ENCODE peak calls at places on chromosomes 12 and 14, in seven cellular contexts. One of them, this sample, is unnamed.

GRCh38 chr12:75722714-75723200 is 211.3 kb upstream of the KRR1 start:
- DNase-seq in Peyer's patch: no peak
- DNase-seq in transverse colon: peak; percentile 31
- DNase-seq in GM12878: peak; percentile 28
- DNase-seq in body of pancreas: peak; percentile 29
- DNase-seq in tibial nerve: peak; percentile 18
- DNase-seq in testis: peak; percentile 76
- DNase-seq in this sample: no peak

GRCh38 chr12:42140901-42141300 is 3.8 kb downstream of the GXYLT1 start:
- DNase-seq in Peyer's patch: no peak
- DNase-seq in transverse colon: no peak
- DNase-seq in GM12878: no peak
- DNase-seq in body of pancreas: no peak
- DNase-seq in tibial nerve: no peak
- DNase-seq in testis: peak; percentile 45
- DNase-seq in this sample: no peak

GRCh38 chr14:58638231-58639205 is 756 bp downstream of the DACT1 start:
- DNase-seq in Peyer's patch: no peak
- DNase-seq in transverse colon: peak; percentile 15
- DNase-seq in GM12878: no peak
- DNase-seq in body of pancreas: peak; percentile 18
- DNase-seq in tibial nerve: no peak
- DNase-seq in testis: peak; percentile 38
- DNase-seq in this sample: no peak

GRCh38 chr12:79925492-79925891 is 9.4 kb downstream of the PPP1R12A start:
- DNase-seq in Peyer's patch: no peak
- DNase-seq in transverse colon: no peak
- DNase-seq in GM12878: no peak
- DNase-seq in body of pancreas: no peak
- DNase-seq in tibial nerve: no peak
- DNase-seq in testis: no peak
- DNase-seq in this sample: no peak

GRCh38 chr12:83042441-83043215 is 355.9 kb downstream of the TMTC2 start:
- DNase-seq in Peyer's patch: no peak
- DNase-seq in transverse colon: no peak
- DNase-seq in GM12878: no peak
- DNase-seq in body of pancreas: peak; percentile 13
- DNase-seq in tibial nerve: no peak
- DNase-seq in testis: no peak
- DNase-seq in this sample: no peak

GRCh38 chr12:129966086-129966640 is 62.3 kb upstream of the TMEM132D start:
- DNase-seq in Peyer's patch: no peak
- DNase-seq in transverse colon: no peak
- DNase-seq in GM12878: no peak
- DNase-seq in body of pancreas: no peak
- DNase-seq in tibial nerve: no peak
- DNase-seq in testis: no peak
- DNase-seq in this sample: no peak

GRCh38 chr12:65510584-65511050 is 232.1 kb downstream of the MSRB3 start:
- DNase-seq in Peyer's patch: no peak
- DNase-seq in transverse colon: peak; percentile 30
- DNase-seq in GM12878: no peak
- DNase-seq in body of pancreas: peak; percentile 67
- DNase-seq in tibial nerve: peak; percentile 23
- DNase-seq in testis: peak; percentile 21
- DNase-seq in this sample: no peak

GRCh38 chr12:1104088-1104800 is 113.2 kb downstream of the ERC1 start:
- DNase-seq in Peyer's patch: no peak
- DNase-seq in transverse colon: no peak
- DNase-seq in GM12878: no peak
- DNase-seq in body of pancreas: no peak
- DNase-seq in tibial nerve: no peak
- DNase-seq in testis: no peak
- DNase-seq in this sample: no peak

GRCh38 chr12:51475543-51475942 is 50.9 kb downstream of the SLC4A8 start:
- DNase-seq in Peyer's patch: no peak
- DNase-seq in transverse colon: no peak
- DNase-seq in GM12878: no peak
- DNase-seq in body of pancreas: peak; percentile 14
- DNase-seq in tibial nerve: no peak
- DNase-seq in testis: no peak
- DNase-seq in this sample: no peak

GRCh38 chr12:54390668-54391551 is 6.4 kb upstream of the ZNF385A start:
- DNase-seq in Peyer's patch: peak; percentile 83
- DNase-seq in transverse colon: peak; percentile 69
- DNase-seq in GM12878: no peak
- DNase-seq in body of pancreas: peak; percentile 31
- DNase-seq in tibial nerve: no peak
- DNase-seq in testis: peak; percentile 54
- DNase-seq in this sample: no peak

GRCh38 chr14:72783741-72784140 is 110.2 kb downstream of the DPF3 start:
- DNase-seq in Peyer's patch: no peak
- DNase-seq in transverse colon: no peak
- DNase-seq in GM12878: no peak
- DNase-seq in body of pancreas: no peak
- DNase-seq in tibial nerve: no peak
- DNase-seq in testis: no peak
- DNase-seq in this sample: no peak

GRCh38 chr12:109460538-109460937 is 16.6 kb downstream of the KCTD10 start:
- DNase-seq in Peyer's patch: no peak
- DNase-seq in transverse colon: no peak
- DNase-seq in GM12878: no peak
- DNase-seq in body of pancreas: no peak
- DNase-seq in tibial nerve: no peak
- DNase-seq in testis: no peak
- DNase-seq in this sample: no peak

GRCh38 chr14:63875311-63875710 is 22.5 kb downstream of the SYNE2 start:
- DNase-seq in Peyer's patch: no peak
- DNase-seq in transverse colon: no peak
- DNase-seq in GM12878: no peak
- DNase-seq in body of pancreas: no peak
- DNase-seq in tibial nerve: no peak
- DNase-seq in testis: no peak
- DNase-seq in this sample: no peak

GRCh38 chr12:50955697-50956096 is 3.4 kb downstream of the HIGD1C start:
- DNase-seq in Peyer's patch: no peak
- DNase-seq in transverse colon: no peak
- DNase-seq in GM12878: no peak
- DNase-seq in body of pancreas: no peak
- DNase-seq in tibial nerve: no peak
- DNase-seq in testis: no peak
- DNase-seq in this sample: no peak

DNA sequence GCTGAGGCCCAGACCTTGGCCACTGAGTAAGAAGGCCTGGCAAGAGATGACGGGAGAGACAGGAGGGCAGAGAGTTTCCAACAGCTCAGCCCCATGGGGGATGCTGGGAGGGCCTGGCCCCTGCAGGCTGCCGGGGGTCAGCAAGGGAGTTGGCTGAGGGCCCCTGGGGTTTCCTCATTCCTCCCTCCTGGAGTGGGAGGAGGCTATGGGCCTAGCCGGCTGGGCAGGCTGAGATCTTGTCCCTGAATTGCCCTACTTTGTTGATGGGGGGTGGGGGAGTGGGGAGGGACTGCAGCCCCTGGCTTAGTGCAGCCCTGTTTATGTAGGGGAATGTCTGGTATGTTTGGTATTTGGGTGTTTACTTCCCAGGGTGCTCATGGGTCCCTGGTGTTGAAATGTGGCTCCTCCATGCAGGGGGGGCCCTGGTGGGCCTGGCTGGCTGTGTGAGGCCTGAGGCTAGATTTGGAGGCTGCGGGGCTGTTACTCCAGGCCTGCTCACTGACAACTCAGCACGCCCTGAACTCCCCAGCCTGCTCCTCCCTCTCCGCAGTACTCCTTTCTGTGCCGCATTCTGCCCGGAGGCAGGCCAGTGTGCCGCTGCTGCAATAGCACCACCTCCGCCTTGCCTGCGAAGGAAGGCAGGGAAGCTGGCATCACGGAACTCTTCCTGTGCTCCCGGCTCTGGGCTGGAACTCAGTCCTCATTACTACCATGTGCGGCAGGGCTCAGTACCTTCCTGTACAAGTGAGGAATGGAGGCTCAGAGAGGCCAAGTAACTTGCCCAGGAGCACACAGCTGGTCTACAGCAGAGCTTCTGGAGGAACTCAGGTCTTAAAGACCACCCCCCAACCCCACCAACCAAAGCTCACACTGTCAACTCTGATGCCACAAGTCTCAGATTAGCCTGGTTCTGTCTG is 25.3 kb downstream of the JDP2 start:
- DNase-seq in Peyer's patch: no peak
- DNase-seq in transverse colon: peak; percentile 50
- DNase-seq in GM12878: no peak
- DNase-seq in body of pancreas: peak; percentile 48
- DNase-seq in tibial nerve: peak; percentile 40
- DNase-seq in testis: peak; percentile 65
- DNase-seq in this sample: no peak
- TF ChIP-seq CTCF in Peyer's patch: no peak
- TF ChIP-seq CTCF in transverse colon: no peak
- TF ChIP-seq CTCF in GM12878: no peak
- TF ChIP-seq CTCF in body of pancreas: no peak
- TF ChIP-seq CTCF in tibial nerve: no peak
- TF ChIP-seq CTCF in testis: no peak
- TF ChIP-seq CTCF in this sample: no peak

DNA sequence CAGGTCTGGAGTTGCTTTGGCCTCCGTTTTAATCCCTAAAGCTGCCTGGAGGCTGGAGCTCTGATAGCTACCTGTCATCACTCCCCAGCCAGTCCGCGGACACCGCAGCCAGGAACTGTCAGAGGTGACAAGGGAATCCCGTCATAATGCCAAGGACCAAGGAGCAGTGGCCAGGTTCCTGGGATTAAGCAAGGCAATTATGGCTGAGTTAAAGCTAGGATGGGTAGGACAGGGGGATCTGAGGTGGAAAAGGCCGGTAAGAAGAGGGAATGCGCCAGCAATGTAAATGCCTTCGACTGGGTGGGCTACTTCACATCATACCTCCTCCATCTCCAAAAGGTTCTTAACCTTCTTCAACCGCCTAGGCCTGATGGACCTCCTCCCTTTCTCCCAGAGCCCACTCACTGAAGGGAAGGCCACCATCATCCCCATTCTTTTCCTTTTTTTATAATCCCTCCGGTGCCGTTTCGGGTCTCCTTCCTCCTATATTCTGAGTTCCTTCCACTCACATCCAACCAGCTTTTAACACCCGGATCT is 1.9 kb downstream of the PPP1R3E start:
- DNase-seq in Peyer's patch: peak; percentile 45
- DNase-seq in transverse colon: peak; percentile 51
- DNase-seq in GM12878: no peak
- DNase-seq in body of pancreas: peak; percentile 33
- DNase-seq in tibial nerve: no peak
- DNase-seq in testis: peak; percentile 50
- DNase-seq in this sample: no peak
- TF ChIP-seq POLR2A in Peyer's patch: no peak
- TF ChIP-seq POLR2A in transverse colon: peak; percentile 5
- TF ChIP-seq POLR2A in GM12878: no peak
- TF ChIP-seq POLR2A in body of pancreas: peak; percentile 9
- TF ChIP-seq POLR2A in tibial nerve: no peak
- TF ChIP-seq POLR2A in testis: no peak
- TF ChIP-seq POLR2A in this sample: no peak

GRCh38 chr14:91255026-91255695 is 10.7 kb upstream of the GPR68 start:
- DNase-seq in Peyer's patch: no peak
- DNase-seq in transverse colon: no peak
- DNase-seq in GM12878: no peak
- DNase-seq in body of pancreas: no peak
- DNase-seq in tibial nerve: no peak
- DNase-seq in testis: no peak
- DNase-seq in this sample: no peak

GRCh38 chr14:91254456-91254855 is 10.0 kb upstream of the GPR68 start:
- DNase-seq in Peyer's patch: peak; percentile 41
- DNase-seq in transverse colon: no peak
- DNase-seq in GM12878: no peak
- DNase-seq in body of pancreas: no peak
- DNase-seq in tibial nerve: no peak
- DNase-seq in testis: no peak
- DNase-seq in this sample: no peak

GRCh38 chr14:91253795-91254323 is 9.4 kb upstream of the GPR68 start:
- DNase-seq in Peyer's patch: no peak
- DNase-seq in transverse colon: no peak
- DNase-seq in GM12878: no peak
- DNase-seq in body of pancreas: no peak
- DNase-seq in tibial nerve: no peak
- DNase-seq in testis: no peak
- DNase-seq in this sample: no peak

GRCh38 chr14:91250912-91251311 is 6.4 kb upstream of the GPR68 start:
- DNase-seq in Peyer's patch: no peak
- DNase-seq in transverse colon: no peak
- DNase-seq in GM12878: no peak
- DNase-seq in body of pancreas: no peak
- DNase-seq in tibial nerve: no peak
- DNase-seq in testis: no peak
- DNase-seq in this sample: no peak

GRCh38 chr14:91252901-91253794 is 8.6 kb upstream of the GPR68 start:
- DNase-seq in Peyer's patch: no peak
- DNase-seq in transverse colon: peak; percentile 63
- DNase-seq in GM12878: no peak
- DNase-seq in body of pancreas: no peak
- DNase-seq in tibial nerve: no peak
- DNase-seq in testis: peak; percentile 51
- DNase-seq in this sample: no peak
- H3K4me1 ChIP-seq in Peyer's patch: peaks cover 52% of the 10 kb centered on the region
- H3K4me1 ChIP-seq in transverse colon: peaks cover 24% of the 10 kb centered on the region
- H3K4me1 ChIP-seq in GM12878: peaks cover 39% of the 10 kb centered on the region
- H3K4me1 ChIP-seq in body of pancreas: peaks cover 13% of the 10 kb centered on the region
- H3K4me1 ChIP-seq in tibial nerve: peaks cover 6% of the 10 kb centered on the region
- H3K4me1 ChIP-seq in testis: peaks cover 13% of the 10 kb centered on the region
- H3K4me1 ChIP-seq in this sample: peaks cover 43% of the 10 kb centered on the region

GRCh38 chr14:69547701-69548348 is 26.8 kb downstream of the CCDC177 start:
- DNase-seq in Peyer's patch: no peak
- DNase-seq in transverse colon: no peak
- DNase-seq in GM12878: no peak
- DNase-seq in body of pancreas: no peak
- DNase-seq in tibial nerve: no peak
- DNase-seq in testis: peak; percentile 37
- DNase-seq in this sample: no peak
- TF ChIP-seq CTCF in Peyer's patch: peak; percentile 15
- TF ChIP-seq CTCF in transverse colon: peak; percentile 43
- TF ChIP-seq CTCF in GM12878: peak; percentile 28
- TF ChIP-seq CTCF in body of pancreas: peak; percentile 48
- TF ChIP-seq CTCF in tibial nerve: peak; percentile 27
- TF ChIP-seq CTCF in testis: peak; percentile 64
- TF ChIP-seq CTCF in this sample: peak; percentile 60